ENCODE peak calls at places on chromosomes 16 and 17, in four cellular contexts. A, C, U and O are unnamed samples.

GRCh38 chr17:47896672-47897490 is 845 bp downstream of the SP2 start:
- DNase-seq in U (no peak), A (no peak), C (no peak), O (peak; percentile 9)

GRCh38 chr17:59074494-59074893 is 32.2 kb downstream of the TRIM37 start:
- DNase-seq in A (no peak), C (no peak), U (peak; percentile 36), O (no peak)

GRCh38 chr17:51154176-51154575 is 817 bp downstream of the NME1 start:
- DNase-seq in A (no peak), C (no peak), U (peak; percentile 24), O (peak; percentile 34)

GRCh38 chr17:1035546-1036170 is 38.7 kb downstream of the TIMM22 start:
- DNase-seq in C (peak; percentile 72), A (no peak), U (no peak), O (no peak)

GRCh38 chr17:68248886-68249872 is 1.3 kb downstream of the AMZ2 start:
- DNase-seq in A (no peak), U (no peak), C (no peak), O (peak; percentile 80)

GRCh38 chr16:64830653-64831052 is 291.2 kb downstream of the CDH11 start:
- DNase-seq in C (no peak), A (no peak), U (no peak), O (no peak)

GRCh38 chr16:67428146-67428731 is 2.7 kb upstream of the HSD11B2 start:
- DNase-seq in U (no peak), C (peak; percentile 85), A (peak; percentile 33), O (peak; percentile 68)

GRCh38 chr17:64420143-64420670 is 28.7 kb upstream of the MILR1 start:
- DNase-seq in U (peak; percentile 81), C (no peak), A (no peak), O (peak; percentile 80)

GRCh38 chr16:84833542-84834402 is 14.0 kb downstream of the CRISPLD2 start:
- DNase-seq in A (no peak), C (no peak), U (no peak), O (no peak)

GRCh38 chr17:42179335-42179734 is 1.6 kb downstream of the KCNH4 start:
- DNase-seq in U (no peak), C (no peak), A (no peak), O (no peak)

GRCh38 chr17:290626-291025 is 62.0 kb downstream of the RPH3AL start:
- DNase-seq in U (no peak), C (no peak), A (no peak), O (no peak)

GRCh38 chr17:50256826-50257573 is 17.3 kb upstream of the TMEM92 start:
- DNase-seq in A (no peak), U (no peak), C (no peak), O (no peak)